ENCODE peak calls at places on chromosome 2, in six cellular contexts. J, R, M, K, Q and D are unnamed samples.

GRCh38 chr2:73089270-73090030 is 17.9 kb upstream of the SFXN5 start:
- DNase-seq in M (no peak), K (peak; percentile 85), R (peak; percentile 93), Q (peak; percentile 85), J (no peak), D (peak; percentile 70)

GRCh38 chr2:112268547-112268946 is 6.8 kb upstream of the ZC3H6 start:
- DNase-seq in M (no peak), Q (no peak), R (no peak), K (no peak), J (no peak), D (no peak)

GRCh38 chr2:236825989-236826510 is 256.4 kb downstream of the ACKR3 start:
- DNase-seq in M (no peak), J (no peak), Q (no peak), R (no peak), K (no peak), D (no peak)

GRCh38 chr2:28627722-28628480 is 123.7 kb upstream of the PPP1CB start:
- DNase-seq in R (no peak), M (no peak), K (no peak), J (no peak), Q (no peak), D (no peak)

GRCh38 chr2:28348149-28348567 is 44.5 kb upstream of the FOSL2 start:
- DNase-seq in Q (no peak), R (no peak), J (no peak), M (peak; percentile 22), K (no peak), D (no peak)

GRCh38 chr2:84631047-84631446 is 114.7 kb downstream of the DNAH6 start:
- DNase-seq in R (peak; percentile 34), J (peak; percentile 4), Q (no peak), M (no peak), K (peak; percentile 31), D (peak; percentile 48)

GRCh38 chr2:228224410-228224809 is 42.9 kb upstream of the SPHKAP start:
- DNase-seq in M (no peak), J (no peak), R (no peak), K (no peak), Q (no peak), D (no peak)

GRCh38 chr2:96205238-96205637 is 3.4 kb downstream of the STARD7 start:
- DNase-seq in K (no peak), R (no peak), M (no peak), J (no peak), Q (no peak), D (no peak)

GRCh38 chr2:160054984-160055725 is 7.3 kb downstream of the PLA2R1 start:
- DNase-seq in J (no peak), K (no peak), M (no peak), R (peak; percentile 34), Q (peak; percentile 29), D (no peak)

GRCh38 chr2:95330939-95331338 is 33.8 kb downstream of the KCNIP3 start:
- DNase-seq in R (no peak), K (no peak), J (no peak), M (no peak), Q (no peak), D (no peak)

GRCh38 chr2:3486047-3487027 is 33.0 kb downstream of the ADI1 start:
- DNase-seq in M (no peak), Q (no peak), K (no peak), R (no peak), J (no peak), D (no peak)

GRCh38 chr2:166360906-166361305 is 14.8 kb downstream of the SCN9A start:
- DNase-seq in R (no peak), Q (no peak), J (no peak), K (no peak), M (no peak), D (no peak)

GRCh38 chr2:98399112-98399511 is 45.5 kb upstream of the INPP4A start:
- DNase-seq in Q (no peak), J (no peak), M (no peak), K (no peak), R (no peak), D (no peak)

GRCh38 chr2:160747771-160748170 is 254.2 kb upstream of the RBMS1 start:
- DNase-seq in Q (no peak), J (no peak), R (no peak), K (no peak), M (no peak), D (no peak)